ENCODE peak calls at places on chromosomes 2 and 18, in ten cellular contexts. H, P, G, E, T, N, D, K, Y and A are unnamed samples.

GRCh38 chr2:3146772-3147640 is 230.6 kb downstream of the EIPR1 start:
- DNase-seq in H (no peak), P (no peak), G (no peak), E (no peak), T (no peak), N (no peak), D (no peak), K (no peak), Y (no peak), A (no peak)

GRCh38 chr18:2104620-2105462 is 466.5 kb downstream of the METTL4 start:
- DNase-seq in H (no peak), P (no peak), G (peak; percentile 30), E (peak; percentile 26), T (no peak), N (peak; percentile 27), D (peak; percentile 37), K (peak; percentile 22), Y (peak; percentile 59), A (peak; percentile 11)

GRCh38 chr18:3594760-3595241 is 144.8 kb downstream of the TGIF1 start:
- DNase-seq in H (peak; percentile 46), P (no peak), G (no peak), E (peak; percentile 55), T (no peak), N (no peak), D (peak; percentile 64), K (no peak), Y (no peak), A (no peak)

GRCh38 chr18:78480531-78481054 is 499.0 kb upstream of the SALL3 start:
- DNase-seq in H (no peak), P (no peak), G (no peak), E (no peak), T (no peak), N (no peak), D (no peak), K (no peak), Y (no peak), A (no peak)

GRCh38 chr2:101616411-101616810 is 81.1 kb upstream of the MAP4K4 start:
- DNase-seq in H (no peak), P (no peak), G (no peak), E (peak; percentile 32), T (no peak), N (no peak), D (no peak), K (no peak), Y (no peak), A (no peak)

GRCh38 chr2:16151651-16152050 is 211.3 kb downstream of the MYCN start:
- DNase-seq in H (no peak), P (no peak), G (no peak), E (no peak), T (no peak), N (no peak), D (no peak), K (no peak), Y (no peak), A (no peak)

GRCh38 chr2:110729106-110729505 is 3.3 kb upstream of the ACOXL start:
- DNase-seq in H (no peak), P (no peak), G (no peak), E (no peak), T (no peak), N (no peak), D (no peak), K (no peak), Y (no peak), A (no peak)

GRCh38 chr18:48827321-48828200 is 123.2 kb downstream of the SMAD7 start:
- DNase-seq in H (no peak), P (peak; percentile 61), G (no peak), E (peak; percentile 72), T (peak; percentile 74), N (no peak), D (no peak), K (peak; percentile 50), Y (no peak), A (no peak)

GRCh38 chr2:232913903-232914302 is 43.8 kb downstream of the SNORC start:
- DNase-seq in H (no peak), P (no peak), G (no peak), E (no peak), T (no peak), N (no peak), D (no peak), K (no peak), Y (no peak), A (no peak)

GRCh38 chr2:232908695-232909094 is 38.6 kb downstream of the SNORC start:
- DNase-seq in H (no peak), P (no peak), G (no peak), E (no peak), T (no peak), N (no peak), D (no peak), K (no peak), Y (no peak), A (no peak)

GRCh38 chr2:232911712-232912277 is 41.7 kb downstream of the SNORC start:
- DNase-seq in H (no peak), P (no peak), G (no peak), E (no peak), T (no peak), N (no peak), D (no peak), K (no peak), Y (no peak), A (no peak)

GRCh38 chr2:232910376-232910775 is 40.3 kb downstream of the SNORC start:
- DNase-seq in H (no peak), P (no peak), G (no peak), E (no peak), T (no peak), N (no peak), D (no peak), K (no peak), Y (no peak), A (no peak)
- H3K4me3 ChIP-seq in H (no peak overlapping the region), P (no peak overlapping the region), G (no peak overlapping the region), E (no peak overlapping the region), T (no peak overlapping the region), N (no peak overlapping the region), D (no peak overlapping the region), K (no peak overlapping the region), Y (no peak overlapping the region), A (no peak overlapping the region)

GRCh38 chr2:45006041-45006941 is 3.0 kb downstream of the SIX2 start:
- DNase-seq in H (no peak), P (no peak), G (no peak), E (no peak), T (no peak), N (no peak), D (no peak), K (no peak), Y (no peak), A (no peak)

GRCh38 chr2:45008296-45009129 is 739 bp downstream of the SIX2 start:
- DNase-seq in H (no peak), P (no peak), G (no peak), E (no peak), T (no peak), N (no peak), D (peak; percentile 23), K (no peak), Y (peak; percentile 10), A (no peak)

GRCh38 chr2:45007961-45008295 is 1.3 kb downstream of the SIX2 start:
- DNase-seq in H (no peak), P (no peak), G (no peak), E (no peak), T (no peak), N (no peak), D (no peak), K (no peak), Y (no peak), A (no peak)

GRCh38 chr2:45006942-45007287 is 2.3 kb downstream of the SIX2 start:
- DNase-seq in H (no peak), P (no peak), G (no peak), E (no peak), T (no peak), N (no peak), D (no peak), K (no peak), Y (no peak), A (no peak)

DNA sequence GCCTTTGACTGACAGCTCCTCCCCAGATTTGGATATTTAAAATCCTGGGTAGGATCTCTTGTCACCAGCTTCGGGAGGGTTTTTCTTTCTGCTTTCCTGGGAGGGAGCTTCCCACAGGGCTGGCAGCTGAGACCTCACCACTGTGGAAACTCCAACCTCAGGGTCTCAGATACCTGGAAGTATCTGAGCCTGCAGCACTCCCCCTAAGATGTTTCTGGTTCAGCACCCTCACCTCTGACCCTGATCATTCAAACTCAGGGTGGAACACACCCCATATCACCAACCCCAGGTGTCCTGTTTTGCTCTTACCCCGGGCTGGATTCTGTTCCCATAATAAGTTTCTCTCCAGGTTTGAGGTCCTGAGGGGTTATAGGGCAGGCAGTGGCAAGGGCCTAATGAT is 1.9 kb downstream of the SIX2 start:
- DNase-seq in H (no peak), P (no peak), G (no peak), E (no peak), T (no peak), N (no peak), D (no peak), K (no peak), Y (no peak), A (no peak)
- H3K27me3 ChIP-seq in H (no peaks in the 10 kb centered on the region), P (peaks cover 60% of the 10 kb centered on the region), G (peaks cover 98% of the 10 kb centered on the region), E (peaks cover 92% of the 10 kb centered on the region), T (peaks cover 50% of the 10 kb centered on the region), N (peaks cover 42% of the 10 kb centered on the region), D (no peaks in the 10 kb centered on the region), K (peaks cover 91% of the 10 kb centered on the region), Y (no peaks in the 10 kb centered on the region), A (peaks cover 95% of the 10 kb centered on the region)

GRCh38 chr2:10883066-10883465 is 28.7 kb upstream of the KCNF1 start:
- DNase-seq in H (no peak), P (no peak), G (no peak), E (no peak), T (no peak), N (no peak), D (no peak), K (no peak), Y (no peak), A (no peak)

GRCh38 chr2:10882568-10882967 is 29.2 kb upstream of the KCNF1 start:
- DNase-seq in H (no peak), P (no peak), G (no peak), E (no peak), T (no peak), N (no peak), D (no peak), K (no peak), Y (no peak), A (no peak)

GRCh38 chr2:10885479-10885863 is 26.3 kb upstream of the KCNF1 start:
- DNase-seq in H (no peak), P (no peak), G (no peak), E (no peak), T (no peak), N (no peak), D (no peak), K (no peak), Y (no peak), A (no peak)

GRCh38 chr2:10884530-10885478 is 26.9 kb upstream of the KCNF1 start:
- DNase-seq in H (no peak), P (no peak), G (no peak), E (no peak), T (no peak), N (no peak), D (no peak), K (no peak), Y (no peak), A (no peak)

DNA sequence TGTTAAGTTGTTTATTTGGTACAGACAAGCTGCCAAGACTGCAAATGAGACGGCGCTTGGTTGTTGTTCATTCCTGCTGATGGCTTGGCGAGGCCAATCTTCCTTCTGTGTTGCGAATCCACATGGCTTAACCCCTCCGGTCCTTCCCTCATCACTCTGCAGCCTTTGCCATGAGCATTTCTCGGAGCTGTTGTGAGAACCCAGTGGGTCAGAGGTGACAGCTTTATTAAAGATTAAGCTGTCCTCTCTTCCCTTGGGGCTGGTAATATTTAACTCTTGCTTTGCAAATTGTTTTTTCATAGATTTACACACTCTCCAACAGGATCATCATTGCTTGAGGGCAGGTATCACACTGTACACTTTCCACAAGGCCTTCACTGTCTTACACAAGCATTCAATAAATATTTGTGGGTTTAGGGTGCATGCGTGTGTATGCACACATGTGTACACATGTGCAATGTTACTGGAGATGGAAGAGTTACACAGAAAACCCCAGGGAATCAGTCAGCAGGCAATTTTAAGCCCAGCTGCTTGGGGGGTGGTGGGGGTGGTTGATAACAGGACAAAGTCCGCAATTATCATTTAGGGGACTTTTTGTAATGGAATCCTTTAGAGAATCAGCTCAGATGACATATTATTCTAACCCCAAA is 27.7 kb upstream of the KCNF1 start:
- DNase-seq in H (no peak), P (no peak), G (no peak), E (no peak), T (no peak), N (no peak), D (no peak), K (no peak), Y (no peak), A (no peak)
- H3K4me3 ChIP-seq in H (no peak overlapping the region), P (no peak overlapping the region), G (no peak overlapping the region), E (no peak overlapping the region), T (no peak overlapping the region), N (no peak overlapping the region), D (no peak overlapping the region), K (no peak overlapping the region), Y (no peak overlapping the region), A (no peak overlapping the region)

GRCh38 chr2:10864888-10865551 is 46.7 kb upstream of the KCNF1 start:
- DNase-seq in H (no peak), P (no peak), G (no peak), E (no peak), T (no peak), N (peak; percentile 6), D (no peak), K (no peak), Y (no peak), A (no peak)
- H3K27me3 ChIP-seq in H (no peaks in the 10 kb centered on the region), P (no peaks in the 10 kb centered on the region), G (peaks cover 8% of the 10 kb centered on the region), E (peaks cover 22% of the 10 kb centered on the region), T (peaks cover 9% of the 10 kb centered on the region), N (no peaks in the 10 kb centered on the region), D (peaks cover 7% of the 10 kb centered on the region), K (no peaks in the 10 kb centered on the region), Y (peaks cover 24% of the 10 kb centered on the region), A (peaks cover 16% of the 10 kb centered on the region)